ENCODE peak calls at places on chromosomes 12 and 14, in five cellular contexts. One of them, this sample, is unnamed.

GRCh38 chr12:107477018-107477417 is 208.6 kb upstream of the PWP1 start:
- DNase-seq in neuronal stem cell: no peak
- DNase-seq in H1: no peak
- DNase-seq in H9: no peak
- DNase-seq in trophoblast cell: no peak
- DNase-seq in this sample: no peak

GRCh38 chr14:104138098-104138890 is at the start of gene KIF26A:
- DNase-seq in neuronal stem cell: peak; percentile 82
- DNase-seq in H1: peak; percentile 85
- DNase-seq in H9: peak; percentile 79
- DNase-seq in trophoblast cell: peak; percentile 31
- DNase-seq in this sample: peak; percentile 61

GRCh38 chr14:31206536-31207286 is 882 bp downstream of the HECTD1 start:
- DNase-seq in neuronal stem cell: no peak
- DNase-seq in H1: peak; percentile 70
- DNase-seq in H9: peak; percentile 38
- DNase-seq in trophoblast cell: peak; percentile 35
- DNase-seq in this sample: no peak

GRCh38 chr14:77139540-77140342 is 1.9 kb downstream of the ZDHHC22 start:
- DNase-seq in neuronal stem cell: peak; percentile 60
- DNase-seq in H1: peak; percentile 93
- DNase-seq in H9: peak; percentile 91
- DNase-seq in trophoblast cell: peak; percentile 50
- DNase-seq in this sample: peak; percentile 29

GRCh38 chr12:50103767-50104321 is at the start of gene GPD1:
- DNase-seq in neuronal stem cell: no peak
- DNase-seq in H1: peak; percentile 67
- DNase-seq in H9: peak; percentile 76
- DNase-seq in trophoblast cell: peak; percentile 27
- DNase-seq in this sample: peak; percentile 19

GRCh38 chr12:48001426-48002178 is 2.7 kb downstream of the COL2A1 start:
- DNase-seq in neuronal stem cell: peak; percentile 74
- DNase-seq in H1: peak; percentile 81
- DNase-seq in H9: peak; percentile 87
- DNase-seq in trophoblast cell: peak; percentile 74
- DNase-seq in this sample: peak; percentile 51

GRCh38 chr14:85546390-85546789 is 16.4 kb downstream of the FLRT2 start:
- DNase-seq in neuronal stem cell: no peak
- DNase-seq in H1: no peak
- DNase-seq in H9: peak; percentile 75
- DNase-seq in trophoblast cell: no peak
- DNase-seq in this sample: no peak

GRCh38 chr12:91316825-91317224 is 134.2 kb upstream of the DCN start:
- DNase-seq in neuronal stem cell: no peak
- DNase-seq in H1: no peak
- DNase-seq in H9: no peak
- DNase-seq in trophoblast cell: peak; percentile 49
- DNase-seq in this sample: peak; percentile 69

GRCh38 chr12:31118347-31118830 is 44.7 kb downstream of the DDX11 start:
- DNase-seq in neuronal stem cell: peak; percentile 47
- DNase-seq in H1: peak; percentile 61
- DNase-seq in H9: peak; percentile 45
- DNase-seq in trophoblast cell: no peak
- DNase-seq in this sample: no peak

DNA sequence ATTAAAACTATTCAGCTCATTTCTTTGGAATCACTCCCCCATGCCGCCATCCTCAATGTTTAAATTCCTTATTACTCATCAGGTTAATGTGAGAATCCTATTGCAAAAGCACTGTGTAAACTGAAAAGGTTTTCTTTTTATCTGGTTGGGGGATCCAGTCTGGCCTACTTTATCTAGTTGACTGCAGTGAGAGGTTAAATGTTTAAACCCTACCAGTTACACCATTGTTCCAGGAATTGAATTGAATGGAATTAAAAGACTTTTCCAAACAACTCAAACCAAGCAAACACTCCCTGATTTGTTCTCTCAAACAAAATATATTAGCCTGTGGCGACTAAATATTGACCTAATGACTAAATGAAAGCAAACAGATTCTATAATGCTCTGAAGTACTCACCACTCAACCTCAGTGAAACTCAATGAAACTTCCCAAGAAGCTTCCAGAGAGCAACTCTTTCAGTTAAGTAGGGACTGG is 100.5 kb downstream of the VEZT start:
- DNase-seq in neuronal stem cell: no peak
- DNase-seq in H1: no peak
- DNase-seq in H9: no peak
- DNase-seq in trophoblast cell: peak; percentile 81
- DNase-seq in this sample: peak; percentile 87
- H3K23ac ChIP-seq in neuronal stem cell: no peak overlapping the region
- H3K23ac ChIP-seq in H1: no peak overlapping the region
- H3K23ac ChIP-seq in H9: no peak overlapping the region
- H3K23ac ChIP-seq in trophoblast cell: no peak overlapping the region
- H3K23ac ChIP-seq in this sample: no peak overlapping the region

DNA sequence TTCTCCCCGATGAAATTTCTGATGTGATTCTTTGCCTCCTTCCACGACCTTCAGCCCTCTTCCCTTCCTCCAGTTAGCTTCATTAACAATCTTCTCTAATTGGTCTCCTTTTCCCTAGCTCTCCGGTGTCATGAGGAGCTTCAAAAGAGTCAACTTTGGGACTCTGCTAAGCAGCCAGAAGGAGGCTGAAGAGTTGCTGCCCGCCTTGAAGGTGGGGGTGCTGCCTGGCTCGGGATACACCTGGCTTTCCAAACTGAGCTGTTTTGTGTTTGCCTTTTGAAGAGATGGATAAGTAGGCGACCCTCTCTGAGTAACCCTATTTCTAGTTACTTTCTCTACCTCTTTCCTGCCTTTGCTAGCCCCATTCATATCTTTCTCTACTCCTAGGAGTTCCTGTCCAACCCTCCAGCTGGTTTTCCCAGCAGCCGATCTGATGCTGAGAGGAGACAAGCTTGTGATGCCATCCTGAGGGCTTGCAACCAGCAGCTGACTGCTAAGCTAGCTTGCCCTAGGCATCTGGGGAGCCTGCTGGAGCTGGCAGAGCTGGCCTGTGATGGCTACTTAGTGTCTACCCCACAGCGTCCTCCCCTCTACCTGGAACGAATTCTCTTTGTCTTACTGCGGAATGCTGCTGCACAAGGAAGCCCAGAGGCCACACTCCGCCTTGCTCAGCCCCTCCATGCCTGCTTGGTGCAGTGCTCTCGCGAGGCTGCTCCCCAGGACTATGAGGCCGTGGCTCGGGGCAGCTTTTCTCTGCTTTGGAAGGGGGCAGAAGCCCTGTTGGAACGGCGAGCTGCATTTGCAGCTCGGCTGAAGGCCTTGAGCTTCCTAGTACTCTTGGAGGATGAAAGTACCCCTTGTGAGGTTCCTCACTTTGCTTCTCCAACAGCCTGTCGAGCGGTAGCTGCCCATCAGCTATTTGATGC is 801 bp downstream of the ESPL1 start:
- DNase-seq in neuronal stem cell: no peak
- DNase-seq in H1: no peak
- DNase-seq in H9: no peak
- DNase-seq in trophoblast cell: no peak
- DNase-seq in this sample: peak; percentile 18
- H2BK120ac ChIP-seq in neuronal stem cell: no peak overlapping the region
- H2BK120ac ChIP-seq in H1: no peak overlapping the region
- H2BK120ac ChIP-seq in H9: no peak overlapping the region
- H2BK120ac ChIP-seq in trophoblast cell: peak overlapping the region; percentile 18
- H2BK120ac ChIP-seq in this sample: no peak overlapping the region

DNA sequence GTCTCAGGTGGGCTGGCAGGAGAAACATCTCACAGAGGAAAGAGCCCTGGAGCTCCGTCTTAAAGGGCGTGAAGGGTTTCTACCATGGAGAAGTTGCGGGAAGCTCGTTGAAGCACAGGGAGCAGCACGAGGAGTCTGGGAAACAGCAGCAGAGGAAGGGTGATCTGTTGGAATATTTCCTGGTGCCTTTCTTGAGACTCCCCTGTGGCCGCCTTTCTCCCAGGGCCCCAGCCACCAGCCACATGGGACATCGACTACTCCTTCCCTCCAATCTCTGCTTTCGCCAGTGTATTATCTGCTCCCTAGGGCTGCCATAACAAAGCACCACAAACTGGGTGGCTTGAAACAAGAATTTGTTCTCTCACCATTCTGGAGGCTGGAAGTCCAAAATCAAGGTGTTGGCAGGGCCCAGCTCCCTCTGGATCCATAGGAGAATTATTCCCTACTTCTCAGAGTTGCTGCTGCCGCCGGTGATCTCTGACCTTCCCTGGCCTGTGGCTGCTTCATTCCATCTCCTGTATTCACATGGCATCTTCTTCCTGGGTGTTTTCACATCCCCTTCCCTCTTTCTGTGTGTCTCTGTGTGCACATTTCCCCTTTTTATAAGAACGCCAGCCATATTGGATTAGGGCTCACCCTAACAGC is 152.8 kb upstream of the GSC start:
- DNase-seq in neuronal stem cell: no peak
- DNase-seq in H1: no peak
- DNase-seq in H9: no peak
- DNase-seq in trophoblast cell: no peak
- DNase-seq in this sample: no peak
- H2BK12ac ChIP-seq in neuronal stem cell: no peak overlapping the region
- H2BK12ac ChIP-seq in H1: no peak overlapping the region
- H2BK12ac ChIP-seq in H9: no peak overlapping the region
- H2BK12ac ChIP-seq in trophoblast cell: no peak overlapping the region
- H2BK12ac ChIP-seq in this sample: no peak overlapping the region

DNA sequence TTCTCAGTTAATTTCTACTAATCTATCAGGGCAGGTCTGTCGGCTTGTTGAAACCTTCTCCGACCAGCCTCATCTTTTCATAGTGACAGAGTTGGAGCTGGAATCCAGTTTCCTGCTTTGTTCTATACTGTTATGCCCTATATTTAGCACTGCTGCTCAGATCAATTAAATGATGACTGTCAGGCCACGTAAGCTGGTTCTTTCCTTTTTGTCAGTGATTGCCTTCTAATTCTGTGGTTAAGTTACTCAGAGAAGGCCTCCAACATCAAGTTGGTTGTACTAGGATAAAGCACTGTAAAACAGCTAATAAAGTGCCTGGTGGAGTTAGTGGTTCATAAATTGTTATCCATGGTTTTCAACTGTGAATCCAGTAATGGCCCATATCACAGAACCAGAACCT is 22.6 kb downstream of the DERA start:
- DNase-seq in neuronal stem cell: no peak
- DNase-seq in H1: no peak
- DNase-seq in H9: no peak
- DNase-seq in trophoblast cell: no peak
- DNase-seq in this sample: no peak
- H3K23ac ChIP-seq in neuronal stem cell: no peak overlapping the region
- H3K23ac ChIP-seq in H1: peak overlapping the region; percentile 32
- H3K23ac ChIP-seq in H9: no peak overlapping the region
- H3K23ac ChIP-seq in trophoblast cell: no peak overlapping the region
- H3K23ac ChIP-seq in this sample: no peak overlapping the region

GRCh38 chr14:93991649-93992048 is 5.5 kb upstream of the CCDC197 start:
- DNase-seq in neuronal stem cell: no peak
- DNase-seq in H1: no peak
- DNase-seq in H9: no peak
- DNase-seq in trophoblast cell: no peak
- DNase-seq in this sample: no peak
- H2BK120ac ChIP-seq in neuronal stem cell: no peak overlapping the region
- H2BK120ac ChIP-seq in H1: no peak overlapping the region
- H2BK120ac ChIP-seq in H9: no peak overlapping the region
- H2BK120ac ChIP-seq in trophoblast cell: no peak overlapping the region
- H2BK120ac ChIP-seq in this sample: no peak overlapping the region

GRCh38 chr14:105710119-105711057 is 184.0 kb downstream of the TMEM121 start:
- DNase-seq in neuronal stem cell: no peak
- DNase-seq in H1: no peak
- DNase-seq in H9: no peak
- DNase-seq in trophoblast cell: no peak
- DNase-seq in this sample: no peak
- H2BK12ac ChIP-seq in neuronal stem cell: no peak overlapping the region
- H2BK12ac ChIP-seq in H1: no peak overlapping the region
- H2BK12ac ChIP-seq in H9: no peak overlapping the region
- H2BK12ac ChIP-seq in trophoblast cell: no peak overlapping the region
- H2BK12ac ChIP-seq in this sample: no peak overlapping the region

DNA sequence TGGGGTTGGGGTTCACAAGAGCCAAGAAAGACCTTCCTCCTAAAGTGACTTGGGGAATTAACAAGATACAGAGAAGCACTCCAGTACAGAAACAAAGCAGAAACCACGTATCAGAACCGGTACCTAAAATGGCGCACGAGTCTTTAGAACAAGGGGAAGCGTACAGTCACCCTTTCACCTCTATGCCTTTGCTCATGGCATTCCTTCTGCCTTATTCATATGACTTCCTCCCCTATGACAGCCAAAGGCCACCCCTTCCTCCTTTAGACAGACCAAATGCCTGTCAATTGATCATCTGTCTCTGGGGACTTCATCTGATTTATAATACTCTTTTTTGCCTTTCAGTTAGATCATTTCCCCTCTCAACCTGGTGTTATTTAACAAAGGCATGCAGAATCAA is 89.5 kb upstream of the OSBPL8 start:
- DNase-seq in neuronal stem cell: no peak
- DNase-seq in H1: no peak
- DNase-seq in H9: no peak
- DNase-seq in trophoblast cell: peak; percentile 63
- DNase-seq in this sample: no peak
- H3K23ac ChIP-seq in neuronal stem cell: no peak overlapping the region
- H3K23ac ChIP-seq in H1: no peak overlapping the region
- H3K23ac ChIP-seq in H9: no peak overlapping the region
- H3K23ac ChIP-seq in trophoblast cell: no peak overlapping the region
- H3K23ac ChIP-seq in this sample: no peak overlapping the region

GRCh38 chr14:53493310-53493709 is 340.2 kb upstream of the DDHD1 start:
- DNase-seq in neuronal stem cell: no peak
- DNase-seq in H1: no peak
- DNase-seq in H9: no peak
- DNase-seq in trophoblast cell: no peak
- DNase-seq in this sample: no peak

GRCh38 chr14:53494587-53494986 is 341.5 kb upstream of the DDHD1 start:
- DNase-seq in neuronal stem cell: no peak
- DNase-seq in H1: no peak
- DNase-seq in H9: no peak
- DNase-seq in trophoblast cell: no peak
- DNase-seq in this sample: no peak

GRCh38 chr14:53495846-53496343 is 342.8 kb upstream of the DDHD1 start:
- DNase-seq in neuronal stem cell: no peak
- DNase-seq in H1: no peak
- DNase-seq in H9: no peak
- DNase-seq in trophoblast cell: no peak
- DNase-seq in this sample: no peak

GRCh38 chr14:53493895-53494294 is 340.8 kb upstream of the DDHD1 start:
- DNase-seq in neuronal stem cell: no peak
- DNase-seq in H1: no peak
- DNase-seq in H9: no peak
- DNase-seq in trophoblast cell: no peak
- DNase-seq in this sample: no peak

GRCh38 chr14:53491256-53491905 is 338.3 kb upstream of the DDHD1 start:
- DNase-seq in neuronal stem cell: no peak
- DNase-seq in H1: no peak
- DNase-seq in H9: no peak
- DNase-seq in trophoblast cell: no peak
- DNase-seq in this sample: peak; percentile 34
- H2BK120ac ChIP-seq in neuronal stem cell: no peak overlapping the region
- H2BK120ac ChIP-seq in H1: no peak overlapping the region
- H2BK120ac ChIP-seq in H9: no peak overlapping the region
- H2BK120ac ChIP-seq in trophoblast cell: no peak overlapping the region
- H2BK120ac ChIP-seq in this sample: no peak overlapping the region

This sample was measured in mesenchymal stem cell.